ENCODE peak calls at places on chromosome 7, in six cellular contexts. U is activated gamma-delta T cell treated with anti-CD3 and anti-CD28 coated beads, Interleukin-2, amount 50 U/mL, for 16 hours; K is GM12865; R is CD4-positive, alpha-beta T cell; P is T-helper 9 cell; S is neuronal stem cell. Z is an unnamed sample.

GRCh38 chr7:23469150-23469960 is 936 bp downstream of the IGF2BP3 start:
- DNase-seq in U (no peak), K (peak; percentile 69), R (no peak), P (peak; percentile 19), S (no peak), Z (peak; percentile 44)

GRCh38 chr7:126727930-126728331 is 524.8 kb downstream of the GRM8 start:
- DNase-seq in U (no peak), K (no peak), R (no peak), P (no peak), S (no peak), Z (no peak)

GRCh38 chr7:91940171-91940570 is 491 bp upstream of the AKAP9 start:
- DNase-seq in U (no peak), K (peak; percentile 37), R (no peak), P (no peak), S (peak; percentile 18), Z (peak; percentile 16)

GRCh38 chr7:30977896-30978564 is 14.3 kb downstream of the GHRHR start:
- DNase-seq in U (no peak), K (peak; percentile 44), R (no peak), P (no peak), S (no peak), Z (no peak)

GRCh38 chr7:24025765-24026164 is 258.2 kb upstream of the NPY start:
- DNase-seq in U (no peak), K (no peak), R (no peak), P (no peak), S (no peak), Z (no peak)

GRCh38 chr7:12721286-12721830 is 33.9 kb downstream of the ARL4A start:
- DNase-seq in U (no peak), K (no peak), R (no peak), P (no peak), S (no peak), Z (no peak)

GRCh38 chr7:157000741-157001653 is 9.5 kb downstream of the MNX1 start:
- DNase-seq in U (no peak), K (no peak), R (no peak), P (no peak), S (no peak), Z (no peak)

GRCh38 chr7:138750473-138750872 is 47.3 kb upstream of the TMEM213 start:
- DNase-seq in U (no peak), K (no peak), R (no peak), P (no peak), S (no peak), Z (no peak)

GRCh38 chr7:156989766-156990535 is 20.5 kb downstream of the MNX1 start:
- DNase-seq in U (no peak), K (no peak), R (no peak), P (no peak), S (no peak), Z (no peak)

GRCh38 chr7:35333265-35333664 is 79.4 kb upstream of the TBX20 start:
- DNase-seq in U (no peak), K (no peak), R (no peak), P (no peak), S (no peak), Z (no peak)

GRCh38 chr7:16015981-16016380 is 329.5 kb upstream of the MEOX2 start:
- DNase-seq in U (no peak), K (no peak), R (no peak), P (no peak), S (no peak), Z (no peak)

GRCh38 chr7:47791682-47792081 is 156.6 kb downstream of the PKD1L1 start:
- DNase-seq in U (no peak), K (no peak), R (no peak), P (no peak), S (no peak), Z (no peak)

GRCh38 chr7:76343294-76343930 is 15.4 kb downstream of the YWHAG start:
- DNase-seq in U (no peak), K (no peak), R (no peak), P (no peak), S (no peak), Z (no peak)

GRCh38 chr7:134444198-134444960 is 14.5 kb downstream of the AKR1B1 start:
- DNase-seq in U (no peak), K (no peak), R (no peak), P (no peak), S (no peak), Z (no peak)

GRCh38 chr7:48285365-48285764 is 114.1 kb downstream of the ABCA13 start:
- DNase-seq in U (no peak), K (no peak), R (no peak), P (no peak), S (no peak), Z (no peak)

GRCh38 chr7:28160551-28160991 is 20.0 kb downstream of the JAZF1 start:
- DNase-seq in U (no peak), K (no peak), R (no peak), P (no peak), S (no peak), Z (no peak)

Z was measured in activated T-helper 2 cell treated with anti-CD3 and anti-CD28 coated beads, Interferon-gamma antibody, Interleukin-2, Interleukin-4, amounts not matched to agents 10 μg/mL and 5 μg/mL and 100 μg/mL, durations not matched to agents 14 hours and 24 hours and 36 hours.